ENCODE peak calls at places on chromosome 19, in six cellular contexts. One of them, this sample, is unnamed.

GRCh38 chr19:45768644-45769053 is 403 bp downstream of the SIX5 start:
- DNase-seq in tibial artery: no peak
- DNase-seq in lower lobe of right lung: peak
- DNase-seq in upper lobe of left lung: peak
- DNase-seq in pancreas: no peak
- DNase-seq in kidney: peak
- DNase-seq in this sample: no peak

GRCh38 chr19:22545751-22546150 is 88.4 kb upstream of the ZNF492 start:
- DNase-seq in tibial artery: no peak
- DNase-seq in lower lobe of right lung: no peak
- DNase-seq in upper lobe of left lung: no peak
- DNase-seq in pancreas: peak
- DNase-seq in kidney: no peak
- DNase-seq in this sample: no peak

GRCh38 chr19:4649392-4650094 is 10.2 kb downstream of the TNFAIP8L1 start:
- DNase-seq in tibial artery: no peak
- DNase-seq in lower lobe of right lung: no peak
- DNase-seq in upper lobe of left lung: no peak
- DNase-seq in pancreas: no peak
- DNase-seq in kidney: peak
- DNase-seq in this sample: no peak

GRCh38 chr19:5891938-5892771 is 11.4 kb downstream of the NDUFA11 start:
- DNase-seq in tibial artery: no peak
- DNase-seq in lower lobe of right lung: peak
- DNase-seq in upper lobe of left lung: peak
- DNase-seq in pancreas: peak
- DNase-seq in kidney: no peak
- DNase-seq in this sample: no peak

GRCh38 chr19:15863272-15863671 is 34.6 kb downstream of the CYP4F2 start:
- DNase-seq in tibial artery: no peak
- DNase-seq in lower lobe of right lung: no peak
- DNase-seq in upper lobe of left lung: no peak
- DNase-seq in pancreas: no peak
- DNase-seq in kidney: no peak
- DNase-seq in this sample: no peak

GRCh38 chr19:47421244-47421786 is 2.0 kb upstream of the MEIS3 start:
- DNase-seq in tibial artery: no peak
- DNase-seq in lower lobe of right lung: no peak
- DNase-seq in upper lobe of left lung: peak
- DNase-seq in pancreas: no peak
- DNase-seq in kidney: no peak
- DNase-seq in this sample: no peak

GRCh38 chr19:33064117-33064777 is 441 bp downstream of the RHPN2 start:
- DNase-seq in tibial artery: no peak
- DNase-seq in lower lobe of right lung: peak
- DNase-seq in upper lobe of left lung: peak
- DNase-seq in pancreas: peak
- DNase-seq in kidney: peak
- DNase-seq in this sample: no peak

GRCh38 chr19:18349524-18350128 is 9.2 kb downstream of the PGPEP1 start:
- DNase-seq in tibial artery: no peak
- DNase-seq in lower lobe of right lung: peak
- DNase-seq in upper lobe of left lung: no peak
- DNase-seq in pancreas: peak
- DNase-seq in kidney: peak
- DNase-seq in this sample: no peak

GRCh38 chr19:18208098-18208951 is 4.5 kb upstream of the RAB3A start:
- DNase-seq in tibial artery: no peak
- DNase-seq in lower lobe of right lung: peak
- DNase-seq in upper lobe of left lung: peak
- DNase-seq in pancreas: no peak
- DNase-seq in kidney: peak
- DNase-seq in this sample: no peak

GRCh38 chr19:40829205-40829604 is 21.0 kb downstream of the CYP2A6 start:
- DNase-seq in tibial artery: no peak
- DNase-seq in lower lobe of right lung: no peak
- DNase-seq in upper lobe of left lung: no peak
- DNase-seq in pancreas: no peak
- DNase-seq in kidney: no peak
- DNase-seq in this sample: no peak

GRCh38 chr19:4343845-4344713 is 717 bp downstream of the MPND start:
- DNase-seq in tibial artery: no peak
- DNase-seq in lower lobe of right lung: no peak
- DNase-seq in upper lobe of left lung: no peak
- DNase-seq in pancreas: no peak
- DNase-seq in kidney: peak
- DNase-seq in this sample: no peak

GRCh38 chr19:46710687-46711086 is 6.2 kb downstream of the PRKD2 start:
- DNase-seq in tibial artery: no peak
- DNase-seq in lower lobe of right lung: no peak
- DNase-seq in upper lobe of left lung: no peak
- DNase-seq in pancreas: no peak
- DNase-seq in kidney: no peak
- DNase-seq in this sample: no peak

GRCh38 chr19:50794778-50795664 is 4.8 kb downstream of the ACP4 start:
- DNase-seq in tibial artery: no peak
- DNase-seq in lower lobe of right lung: no peak
- DNase-seq in upper lobe of left lung: peak
- DNase-seq in pancreas: peak
- DNase-seq in kidney: no peak
- DNase-seq in this sample: no peak

GRCh38 chr19:55376381-55376933 is at the start of gene TMEM190:
- DNase-seq in tibial artery: no peak
- DNase-seq in lower lobe of right lung: no peak
- DNase-seq in upper lobe of left lung: peak
- DNase-seq in pancreas: no peak
- DNase-seq in kidney: peak
- DNase-seq in this sample: no peak

GRCh38 chr19:426725-427445 is 17.9 kb upstream of the C2CD4C start:
- DNase-seq in tibial artery: no peak
- DNase-seq in lower lobe of right lung: no peak
- DNase-seq in upper lobe of left lung: peak
- DNase-seq in pancreas: no peak
- DNase-seq in kidney: no peak
- DNase-seq in this sample: no peak

GRCh38 chr19:8577247-8577646 is at the start of gene MYO1F:
- DNase-seq in tibial artery: peak
- DNase-seq in lower lobe of right lung: peak
- DNase-seq in upper lobe of left lung: no peak
- DNase-seq in pancreas: no peak
- DNase-seq in kidney: peak
- DNase-seq in this sample: no peak

GRCh38 chr19:58548859-58549663 is 5.2 kb downstream of the TRIM28 start:
- DNase-seq in tibial artery: no peak
- DNase-seq in lower lobe of right lung: no peak
- DNase-seq in upper lobe of left lung: peak
- DNase-seq in pancreas: peak
- DNase-seq in kidney: peak
- DNase-seq in this sample: no peak

GRCh38 chr19:419721-420515 is 11.0 kb upstream of the C2CD4C start:
- DNase-seq in tibial artery: no peak
- DNase-seq in lower lobe of right lung: peak
- DNase-seq in upper lobe of left lung: peak
- DNase-seq in pancreas: no peak
- DNase-seq in kidney: peak
- DNase-seq in this sample: no peak

GRCh38 chr19:51083181-51083580 is 494 bp upstream of the KLK14 start:
- DNase-seq in tibial artery: no peak
- DNase-seq in lower lobe of right lung: no peak
- DNase-seq in upper lobe of left lung: no peak
- DNase-seq in pancreas: no peak
- DNase-seq in kidney: no peak
- DNase-seq in this sample: no peak

GRCh38 chr19:58330458-58330857 is 3.7 kb downstream of the ZSCAN22 start:
- DNase-seq in tibial artery: no peak
- DNase-seq in lower lobe of right lung: no peak
- DNase-seq in upper lobe of left lung: no peak
- DNase-seq in pancreas: no peak
- DNase-seq in kidney: no peak
- DNase-seq in this sample: no peak

GRCh38 chr19:5637971-5638370 is 15.1 kb downstream of the SAFB start:
- DNase-seq in tibial artery: no peak
- DNase-seq in lower lobe of right lung: no peak
- DNase-seq in upper lobe of left lung: no peak
- DNase-seq in pancreas: no peak
- DNase-seq in kidney: no peak
- DNase-seq in this sample: no peak

GRCh38 chr19:461664-462551 is 1.1 kb upstream of the SHC2 start:
- DNase-seq in tibial artery: no peak
- DNase-seq in lower lobe of right lung: no peak
- DNase-seq in upper lobe of left lung: peak
- DNase-seq in pancreas: peak
- DNase-seq in kidney: no peak
- DNase-seq in this sample: no peak

GRCh38 chr19:17503240-17503639 is 8.2 kb upstream of the PGLS start:
- DNase-seq in tibial artery: no peak
- DNase-seq in lower lobe of right lung: no peak
- DNase-seq in upper lobe of left lung: no peak
- DNase-seq in pancreas: no peak
- DNase-seq in kidney: no peak
- DNase-seq in this sample: no peak

GRCh38 chr19:56015756-56016155 is 29.2 kb downstream of the NLRP5 start:
- DNase-seq in tibial artery: no peak
- DNase-seq in lower lobe of right lung: no peak
- DNase-seq in upper lobe of left lung: no peak
- DNase-seq in pancreas: no peak
- DNase-seq in kidney: no peak
- DNase-seq in this sample: no peak

GRCh38 chr19:22783651-22784050 is 300 bp downstream of the ZNF99 start:
- DNase-seq in tibial artery: no peak
- DNase-seq in lower lobe of right lung: no peak
- DNase-seq in upper lobe of left lung: peak
- DNase-seq in pancreas: no peak
- DNase-seq in kidney: no peak
- DNase-seq in this sample: no peak

GRCh38 chr19:45716314-45717130 is 14.2 kb downstream of the FBXO46 start:
- DNase-seq in tibial artery: no peak
- DNase-seq in lower lobe of right lung: no peak
- DNase-seq in upper lobe of left lung: no peak
- DNase-seq in pancreas: no peak
- DNase-seq in kidney: no peak
- DNase-seq in this sample: no peak

GRCh38 chr19:40443930-40444180 is 280 bp downstream of the SERTAD3 start:
- DNase-seq in tibial artery: no peak
- DNase-seq in lower lobe of right lung: no peak
- DNase-seq in upper lobe of left lung: no peak
- DNase-seq in pancreas: no peak
- DNase-seq in kidney: no peak
- DNase-seq in this sample: no peak

DNA sequence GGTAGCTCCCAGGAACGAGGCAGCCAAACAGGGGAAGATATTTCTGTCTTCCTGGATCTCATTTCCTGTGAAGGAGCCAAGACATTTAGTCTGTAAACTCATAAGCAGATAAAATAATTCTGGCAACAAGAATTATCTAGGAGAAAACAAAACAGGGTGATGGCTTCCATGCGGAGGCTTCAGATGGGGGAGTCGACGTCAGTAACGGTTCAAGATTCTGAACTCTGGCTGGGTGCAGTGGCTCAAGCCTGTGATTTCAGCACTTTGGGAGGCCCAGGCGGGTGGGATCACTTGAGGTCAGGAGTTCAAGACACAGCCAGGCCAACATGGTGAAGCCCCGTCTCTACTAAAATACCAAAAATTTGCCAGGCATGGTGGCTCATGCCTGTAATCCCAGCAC is 1.3 kb downstream of the GNA15 start:
- DNase-seq in tibial artery: no peak
- DNase-seq in lower lobe of right lung: no peak
- DNase-seq in upper lobe of left lung: no peak
- DNase-seq in pancreas: no peak
- DNase-seq in kidney: no peak
- DNase-seq in this sample: no peak
- H3K27ac ChIP-seq in tibial artery: no peak
- H3K27ac ChIP-seq in lower lobe of right lung: peak
- H3K27ac ChIP-seq in upper lobe of left lung: no peak
- H3K27ac ChIP-seq in pancreas: no peak
- H3K27ac ChIP-seq in kidney: peak
- H3K27ac ChIP-seq in this sample: no peak

GRCh38 chr19:39032164-39032918 is at the start of gene FBXO27:
- DNase-seq in tibial artery: no peak
- DNase-seq in lower lobe of right lung: peak
- DNase-seq in upper lobe of left lung: peak
- DNase-seq in pancreas: no peak
- DNase-seq in kidney: peak
- DNase-seq in this sample: no peak

GRCh38 chr19:39037194-39037593 is 4.8 kb upstream of the FBXO27 start:
- DNase-seq in tibial artery: no peak
- DNase-seq in lower lobe of right lung: no peak
- DNase-seq in upper lobe of left lung: no peak
- DNase-seq in pancreas: no peak
- DNase-seq in kidney: no peak
- DNase-seq in this sample: no peak

GRCh38 chr19:39038098-39038497 is 5.7 kb upstream of the FBXO27 start:
- DNase-seq in tibial artery: no peak
- DNase-seq in lower lobe of right lung: no peak
- DNase-seq in upper lobe of left lung: no peak
- DNase-seq in pancreas: peak
- DNase-seq in kidney: no peak
- DNase-seq in this sample: no peak
- TF ChIP-seq CTCF in tibial artery: no peak
- TF ChIP-seq CTCF in lower lobe of right lung: no peak
- TF ChIP-seq CTCF in upper lobe of left lung: no peak
- TF ChIP-seq CTCF in pancreas: no peak
- TF ChIP-seq CTCF in kidney: peak
- TF ChIP-seq CTCF in this sample: no peak

GRCh38 chr19:3057275-3057714 is 5.0 kb downstream of the TLE5 start:
- DNase-seq in tibial artery: peak
- DNase-seq in lower lobe of right lung: peak
- DNase-seq in upper lobe of left lung: peak
- DNase-seq in pancreas: peak
- DNase-seq in kidney: peak
- DNase-seq in this sample: peak

GRCh38 chr19:3058821-3059314 is 3.4 kb downstream of the TLE5 start:
- DNase-seq in tibial artery: no peak
- DNase-seq in lower lobe of right lung: no peak
- DNase-seq in upper lobe of left lung: no peak
- DNase-seq in pancreas: no peak
- DNase-seq in kidney: no peak
- DNase-seq in this sample: no peak

GRCh38 chr19:3056454-3057016 is 5.8 kb downstream of the TLE5 start:
- DNase-seq in tibial artery: no peak
- DNase-seq in lower lobe of right lung: no peak
- DNase-seq in upper lobe of left lung: no peak
- DNase-seq in pancreas: peak
- DNase-seq in kidney: peak
- DNase-seq in this sample: no peak

GRCh38 chr19:3059653-3060052 is 2.6 kb downstream of the TLE5 start:
- DNase-seq in tibial artery: no peak
- DNase-seq in lower lobe of right lung: no peak
- DNase-seq in upper lobe of left lung: no peak
- DNase-seq in pancreas: no peak
- DNase-seq in kidney: peak
- DNase-seq in this sample: no peak

GRCh38 chr19:3058009-3058820 is 4.1 kb downstream of the TLE5 start:
- DNase-seq in tibial artery: no peak
- DNase-seq in lower lobe of right lung: no peak
- DNase-seq in upper lobe of left lung: no peak
- DNase-seq in pancreas: no peak
- DNase-seq in kidney: no peak
- DNase-seq in this sample: no peak
- H3K27ac ChIP-seq in tibial artery: peak
- H3K27ac ChIP-seq in lower lobe of right lung: peak
- H3K27ac ChIP-seq in upper lobe of left lung: peak
- H3K27ac ChIP-seq in pancreas: peak
- H3K27ac ChIP-seq in kidney: peak
- H3K27ac ChIP-seq in this sample: peak

GRCh38 chr19:43950834-43951626 is at the start of gene ZNF221:
- DNase-seq in tibial artery: peak
- DNase-seq in lower lobe of right lung: peak
- DNase-seq in upper lobe of left lung: peak
- DNase-seq in pancreas: peak
- DNase-seq in kidney: peak
- DNase-seq in this sample: peak
- TF ChIP-seq CTCF in tibial artery: peak
- TF ChIP-seq CTCF in lower lobe of right lung: peak
- TF ChIP-seq CTCF in upper lobe of left lung: peak
- TF ChIP-seq CTCF in pancreas: no peak
- TF ChIP-seq CTCF in kidney: peak
- TF ChIP-seq CTCF in this sample: peak